ENCODE peak calls at places on chromosomes 5 and 9, in six cellular contexts. X, B, R, E, Q and W are unnamed samples.

GRCh38 chr5:9316733-9317132 is 229.1 kb downstream of the SEMA5A start:
- DNase-seq in R (no peak), Q (no peak), X (no peak), B (no peak), E (no peak), W (no peak)

GRCh38 chr5:104283158-104283557 is 720.6 kb upstream of the NUDT12 start:
- DNase-seq in X (no peak), E (no peak), R (no peak), Q (no peak), B (no peak), W (no peak)

GRCh38 chr9:32351845-32352244 is 32.6 kb upstream of the ACO1 start:
- DNase-seq in B (no peak), X (no peak), E (peak), R (peak), Q (no peak), W (no peak)

GRCh38 chr9:109975574-109976327 is 195.8 kb downstream of the PALM2AKAP2 start:
- DNase-seq in X (no peak), Q (no peak), E (no peak), B (no peak), R (no peak), W (no peak)

GRCh38 chr5:170383227-170383626 is 5.9 kb downstream of the KCNMB1 start:
- DNase-seq in R (no peak), B (no peak), E (no peak), Q (no peak), X (no peak), W (no peak)

GRCh38 chr5:50711280-50711679 is 44.8 kb downstream of the PARP8 start:
- DNase-seq in E (no peak), R (no peak), X (peak), Q (peak), B (no peak), W (no peak)

GRCh38 chr5:168646335-168646734 is 67.2 kb upstream of the PANK3 start:
- DNase-seq in E (no peak), B (no peak), R (no peak), X (no peak), Q (no peak), W (no peak)

GRCh38 chr9:7988644-7989280 is 189.2 kb upstream of the DMAC1 start:
- DNase-seq in B (no peak), R (no peak), E (no peak), X (no peak), Q (no peak), W (no peak)

GRCh38 chr5:96026334-96027065 is 64.8 kb upstream of the ELL2 start:
- DNase-seq in B (no peak), X (no peak), R (no peak), E (no peak), Q (no peak), W (no peak)

GRCh38 chr5:40198736-40199135 is 481.0 kb upstream of the PTGER4 start:
- DNase-seq in R (no peak), X (no peak), E (no peak), B (no peak), Q (no peak), W (no peak)

GRCh38 chr5:109649371-109649770 is 40.4 kb upstream of the MAN2A1 start:
- DNase-seq in R (no peak), B (no peak), X (no peak), E (no peak), Q (no peak), W (no peak)

GRCh38 chr5:138661342-138661975 is 86.3 kb upstream of the HSPA9 start:
- DNase-seq in X (no peak), Q (no peak), R (no peak), B (no peak), E (no peak), W (no peak)

GRCh38 chr5:160693831-160694473 is 158.1 kb downstream of the ATP10B start:
- DNase-seq in E (no peak), Q (no peak), X (no peak), R (no peak), B (no peak), W (no peak)
- TF ChIP-seq CHD2 in E (no peak), Q (no peak), X (no peak), R (no peak), B (no peak), W (no peak)

GRCh38 chr9:132163457-132163875 is 1.6 kb downstream of the NTNG2 start:
- DNase-seq in B (no peak), X (no peak), R (no peak), E (no peak), Q (peak), W (no peak)

GRCh38 chr9:132162764-132163456 is 1.1 kb downstream of the NTNG2 start:
- DNase-seq in X (no peak), B (no peak), Q (peak), R (no peak), E (no peak), W (no peak)

GRCh38 chr9:132161743-132162187 is at the start of gene NTNG2:
- DNase-seq in R (no peak), B (no peak), E (no peak), X (no peak), Q (no peak), W (no peak)

GRCh38 chr9:132164604-132165362 is 2.9 kb downstream of the NTNG2 start:
- DNase-seq in R (no peak), B (peak), E (no peak), X (no peak), Q (no peak), W (no peak)

DNA sequence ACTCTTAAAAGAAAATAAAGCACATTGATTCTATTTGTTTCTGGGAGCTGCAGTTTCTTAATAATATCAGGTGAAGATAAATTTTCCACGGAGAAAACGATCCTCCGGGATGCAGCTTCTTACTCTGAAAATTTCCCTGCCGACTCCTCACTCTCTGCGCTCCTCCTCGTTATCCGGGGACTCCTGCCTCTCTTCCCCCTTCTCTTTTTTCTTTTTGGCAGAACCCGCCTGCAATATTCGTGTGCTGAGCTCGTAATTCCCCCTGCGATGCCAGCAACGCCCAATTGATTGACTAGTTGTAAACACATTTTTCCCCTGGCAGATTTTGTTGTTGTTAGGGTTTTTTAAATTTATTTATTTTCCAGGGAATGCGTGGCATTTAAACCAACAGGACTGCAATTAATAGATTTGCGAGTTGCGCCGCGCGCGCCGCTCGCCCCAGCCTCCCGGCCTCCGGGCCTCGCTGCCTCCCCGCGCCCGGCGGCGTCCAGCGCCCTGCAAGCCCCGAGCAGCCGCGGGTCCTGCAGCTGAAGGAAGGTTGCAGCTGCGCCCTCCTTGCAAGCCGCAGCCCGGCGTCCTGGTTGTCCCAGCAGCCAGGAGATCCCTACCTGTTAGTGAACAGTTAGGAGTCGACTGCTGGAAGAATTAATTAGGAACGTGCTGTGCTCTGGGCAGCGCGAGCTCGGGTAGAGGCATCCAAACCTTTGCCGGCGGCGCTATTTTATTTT is 2.2 kb downstream of the NTNG2 start:
- DNase-seq in Q (no peak), B (no peak), R (no peak), E (no peak), X (no peak), W (no peak)
- H3K4me3 ChIP-seq in Q (no peak), B (no peak), R (no peak), E (peak), X (no peak), W (peak)

DNA sequence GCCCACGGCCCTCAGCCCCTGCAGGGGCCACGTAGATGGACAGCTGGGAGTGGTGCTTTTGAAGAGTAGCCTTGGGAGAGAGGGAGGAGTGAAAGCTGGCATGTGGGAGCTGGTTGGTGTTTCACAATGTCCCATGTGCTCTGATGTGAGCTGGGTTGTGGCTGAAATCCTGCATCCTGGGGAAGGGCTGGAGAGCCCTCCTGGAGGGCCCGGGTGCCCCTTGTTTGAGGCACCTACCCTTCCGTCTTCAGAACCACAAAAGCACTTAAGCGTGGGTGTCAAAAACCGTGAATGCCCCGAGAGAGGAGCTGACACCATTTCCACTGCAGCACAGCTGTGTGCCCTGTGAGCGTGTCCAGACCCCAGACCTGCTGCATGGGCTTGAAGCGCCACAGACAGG is 199.1 kb upstream of the ZNF618 start:
- DNase-seq in E (no peak), B (no peak), X (no peak), R (no peak), Q (no peak), W (no peak)
- TF ChIP-seq CHD2 in E (no peak), B (no peak), X (no peak), R (no peak), Q (no peak), W (no peak)

GRCh38 chr5:67493676-67494075 is 297.1 kb upstream of the CD180 start:
- DNase-seq in E (no peak), B (peak), X (no peak), Q (peak), R (peak), W (no peak)

GRCh38 chr5:67490543-67491321 is 294.1 kb upstream of the CD180 start:
- DNase-seq in R (no peak), Q (no peak), E (no peak), X (no peak), B (no peak), W (no peak)

GRCh38 chr5:67496051-67496450 is 299.5 kb upstream of the CD180 start:
- DNase-seq in Q (no peak), E (no peak), R (no peak), X (no peak), B (no peak), W (no peak)

GRCh38 chr5:67495072-67495471 is 298.5 kb upstream of the CD180 start:
- DNase-seq in R (no peak), E (no peak), B (no peak), X (no peak), Q (no peak), W (no peak)

DNA sequence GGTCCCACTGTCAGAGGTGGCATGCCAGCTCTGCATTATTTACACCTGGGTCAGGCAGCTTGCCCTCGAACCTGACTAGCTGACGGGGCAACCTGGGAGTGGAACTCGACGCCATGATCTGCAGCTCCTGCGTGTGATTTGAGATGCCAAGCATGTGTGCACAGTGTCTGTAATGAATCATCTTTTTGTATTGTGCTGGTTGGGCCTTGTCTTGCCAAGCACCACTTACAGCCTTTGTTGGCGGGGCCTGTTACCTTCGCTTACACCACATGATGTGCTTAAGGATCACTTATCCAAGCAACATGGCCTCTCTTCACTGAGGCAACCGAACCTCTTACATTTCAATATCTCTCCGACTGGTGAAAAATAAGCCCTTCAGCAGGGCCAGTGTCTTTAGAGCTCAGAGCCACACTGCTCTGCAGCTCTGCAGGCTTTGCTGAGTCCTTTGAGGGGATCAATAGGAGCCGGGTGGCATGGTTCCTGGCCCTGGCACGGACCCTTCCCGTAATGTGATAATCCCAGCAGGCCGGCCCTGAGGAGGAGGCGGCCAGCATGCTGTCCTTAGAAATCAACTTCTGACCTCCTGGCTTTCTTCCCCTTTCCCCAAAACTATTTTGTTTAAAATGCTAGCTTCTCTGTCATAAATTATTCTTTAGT is 297.7 kb upstream of the CD180 start:
- DNase-seq in E (no peak), X (no peak), Q (no peak), R (no peak), B (no peak), W (no peak)
- H3K4me3 ChIP-seq in E (no peak), X (no peak), Q (no peak), R (no peak), B (no peak), W (no peak)

GRCh38 chr5:74300808-74301389 is 339.6 kb downstream of the ENC1 start:
- DNase-seq in E (no peak), X (no peak), B (no peak), Q (no peak), R (no peak), W (no peak)

GRCh38 chr5:74303575-74303974 is 337.0 kb downstream of the ENC1 start:
- DNase-seq in R (no peak), B (no peak), E (no peak), X (no peak), Q (no peak), W (no peak)

GRCh38 chr5:74309050-74309449 is 331.5 kb downstream of the ENC1 start:
- DNase-seq in Q (no peak), R (no peak), E (no peak), B (no peak), X (no peak), W (no peak)

GRCh38 chr5:74306845-74307244 is 333.7 kb downstream of the ENC1 start:
- DNase-seq in Q (no peak), R (no peak), X (no peak), B (no peak), E (no peak), W (no peak)

GRCh38 chr5:74304536-74304935 is 336.0 kb downstream of the ENC1 start:
- DNase-seq in R (no peak), B (no peak), E (no peak), Q (no peak), X (no peak), W (no peak)
- TF ChIP-seq CHD2 in R (no peak), B (no peak), E (no peak), Q (no peak), X (no peak), W (no peak)

DNA sequence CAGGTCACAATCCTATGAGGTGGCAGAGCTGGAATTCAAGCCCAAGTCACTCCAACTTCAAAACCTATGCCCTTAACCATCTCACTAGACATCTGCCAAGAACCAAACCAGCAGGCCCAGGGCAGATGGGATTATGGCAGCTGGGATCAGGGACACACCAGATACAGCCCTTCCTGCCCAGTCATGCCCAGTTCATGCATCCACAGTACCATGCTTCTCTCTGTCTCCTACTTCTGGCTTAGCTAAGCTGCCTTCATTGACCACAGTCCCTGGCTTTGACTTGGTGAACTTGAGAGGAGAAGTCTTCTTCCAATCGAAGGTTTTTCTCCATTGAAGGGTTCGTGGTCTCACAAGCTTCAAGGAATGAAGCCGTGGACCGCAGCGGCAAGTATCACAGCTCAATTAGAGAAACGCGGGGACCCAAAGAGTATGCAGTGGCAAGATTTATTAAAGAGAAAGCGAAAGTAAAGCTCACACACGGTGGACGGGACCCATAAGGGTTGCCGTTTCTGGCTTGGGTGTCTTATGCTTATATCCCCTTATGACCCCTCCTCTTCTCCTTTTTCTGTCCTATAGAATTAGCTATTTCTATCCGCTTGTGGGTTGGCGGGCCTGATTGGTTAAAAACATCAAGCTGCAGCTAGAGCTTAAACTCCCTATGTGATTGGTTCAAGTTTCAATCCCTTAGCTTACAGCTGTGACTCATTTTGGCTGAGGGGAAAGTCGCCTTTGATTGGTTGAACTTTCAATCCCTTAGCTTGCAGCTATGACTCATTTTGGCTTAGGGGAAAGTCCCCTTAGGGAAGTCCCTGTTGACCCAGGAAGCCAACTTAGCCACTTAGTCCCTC is 101.2 kb downstream of the TRIM36 start:
- DNase-seq in E (no peak), X (peak), B (peak), R (peak), Q (no peak), W (peak)
- H3K4me3 ChIP-seq in E (no peak), X (no peak), B (peak), R (peak), Q (no peak), W (peak)

GRCh38 chr9:124279531-124280175 is 21.9 kb downstream of the NEK6 start:
- DNase-seq in Q (no peak), E (no peak), B (no peak), X (no peak), R (no peak), W (no peak)

GRCh38 chr9:124282442-124283231 is 24.9 kb downstream of the NEK6 start:
- DNase-seq in R (peak), B (peak), X (no peak), Q (no peak), E (no peak), W (no peak)

GRCh38 chr9:124278054-124278540 is 20.3 kb downstream of the NEK6 start:
- DNase-seq in X (no peak), Q (no peak), E (no peak), R (peak), B (no peak), W (peak)

GRCh38 chr9:124281934-124282351 is 24.2 kb downstream of the NEK6 start:
- DNase-seq in Q (no peak), B (peak), R (no peak), X (no peak), E (no peak), W (no peak)

DNA sequence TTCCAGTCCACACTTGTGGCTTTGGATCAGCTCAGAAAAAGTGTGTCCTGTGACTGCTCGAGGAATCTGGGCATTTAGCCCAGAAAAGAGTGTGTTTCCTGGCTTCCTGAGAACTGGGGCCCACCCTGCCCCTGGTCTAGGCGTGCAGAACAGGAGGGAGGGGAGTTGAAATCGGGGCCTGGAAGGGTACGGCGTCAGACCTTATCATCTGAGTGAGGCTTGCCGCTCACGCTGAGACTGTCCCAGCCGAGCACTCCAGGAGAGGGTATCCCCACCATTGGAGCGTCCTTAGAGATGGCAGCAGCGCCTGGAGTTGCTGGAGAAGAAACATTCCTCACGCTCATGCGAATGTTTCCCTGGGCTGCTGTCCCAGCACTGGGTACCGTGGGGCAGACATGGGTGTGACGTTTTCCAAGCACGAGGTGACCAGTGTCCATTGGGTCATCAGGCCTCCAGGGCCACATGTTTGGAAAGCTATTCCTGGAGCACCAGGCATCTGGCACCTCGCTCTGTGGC is 22.5 kb downstream of the NEK6 start:
- DNase-seq in B (no peak), Q (no peak), E (no peak), X (no peak), R (no peak), W (no peak)
- TF ChIP-seq CHD2 in B (no peak), Q (no peak), E (no peak), X (no peak), R (no peak), W (no peak)

GRCh38 chr5:14143843-14144585 is 872 bp downstream of the TRIO start:
- DNase-seq in X (no peak), E (no peak), R (peak), Q (peak), B (no peak), W (no peak)

GRCh38 chr5:14144586-14145355 is 1.6 kb downstream of the TRIO start:
- DNase-seq in Q (peak), X (peak), E (no peak), R (no peak), B (no peak), W (peak)

GRCh38 chr5:14142856-14143508 is at the start of gene TRIO:
- DNase-seq in E (peak), R (peak), X (no peak), Q (peak), B (peak), W (peak)

GRCh38 chr5:14142202-14142855 is 813 bp upstream of the TRIO start:
- DNase-seq in B (no peak), R (no peak), E (no peak), Q (no peak), X (no peak), W (no peak)

GRCh38 chr5:14143509-14143842 is 334 bp downstream of the TRIO start:
- DNase-seq in B (no peak), R (no peak), E (no peak), X (no peak), Q (no peak), W (no peak)
- H3K4me3 ChIP-seq in B (peak), R (peak), E (peak), X (no peak), Q (peak), W (peak)

GRCh38 chr5:176748073-176748966 is 62.0 kb upstream of the UNC5A start:
- DNase-seq in Q (peak), B (no peak), R (no peak), X (no peak), E (no peak), W (no peak)
- TF ChIP-seq CHD2 in Q (no peak), B (no peak), R (no peak), X (no peak), E (no peak), W (no peak)